ENCODE peak calls at places on chromosomes 5 and 9, in eight cellular contexts. Y is pancreas, C is DMS 273 treated with DMSO at 0.1 percent for 48 hours, I is fibroblast of the aortic adventitia, Z is Calu3, V is HEK293T, W is neural progenitor cell, J is psoas muscle. T is an unnamed sample.

GRCh38 chr5:150356575-150357284 is 767 bp upstream of the TCOF1 start:
- DNase-seq in C (no peak), Z (no peak), J (no peak), Y (no peak), I (no peak), V (no peak), W (no peak), T (no peak)

GRCh38 chr5:152116926-152117325 is 192.3 kb upstream of the GLRA1 start:
- DNase-seq in Z (no peak), Y (no peak), C (no peak), V (no peak), J (no peak), W (no peak), I (no peak), T (no peak)

GRCh38 chr9:127382541-127382940 is 14.4 kb upstream of the SLC2A8 start:
- DNase-seq in Y (no peak), I (no peak), V (no peak), W (no peak), C (no peak), Z (no peak), J (no peak), T (no peak)

GRCh38 chr5:150441813-150442698 is 7.5 kb downstream of the RPS14 start:
- DNase-seq in C (peak), I (no peak), W (no peak), V (no peak), Z (no peak), J (no peak), Y (no peak), T (no peak)

GRCh38 chr5:82176115-82176514 is 102.0 kb downstream of the RPS23 start:
- DNase-seq in J (no peak), Y (no peak), V (no peak), Z (no peak), C (no peak), W (no peak), I (peak), T (no peak)

GRCh38 chr9:76562511-76562911 is 103.5 kb downstream of the GCNT1 start:
- DNase-seq in I (peak), J (no peak), V (no peak), W (no peak), Y (no peak), Z (no peak), C (no peak), T (no peak)

GRCh38 chr5:105899726-105900125 is 1771.0 kb downstream of the EFNA5 start:
- DNase-seq in Y (no peak), V (no peak), C (no peak), Z (no peak), J (no peak), I (no peak), W (no peak), T (no peak)

GRCh38 chr5:159786901-159787691 is 129.2 kb upstream of the ADRA1B start:
- DNase-seq in Z (no peak), I (peak), C (no peak), V (no peak), W (no peak), J (peak), Y (no peak), T (no peak)

GRCh38 chr5:122515709-122516431 is 203.8 kb downstream of the SNCAIP start:
- DNase-seq in W (peak), I (peak), V (peak), Z (peak), C (peak), Y (no peak), J (no peak), T (peak)

GRCh38 chr5:78287833-78288232 is 6.7 kb downstream of the AP3B1 start:
- DNase-seq in V (no peak), W (no peak), Y (no peak), Z (peak), C (no peak), J (no peak), I (peak), T (no peak)

GRCh38 chr9:99322299-99322698 is 100.2 kb downstream of the SEC61B start:
- DNase-seq in Y (no peak), V (no peak), J (no peak), W (no peak), Z (no peak), C (no peak), I (no peak), T (no peak)

GRCh38 chr5:139636975-139637408 is 11.2 kb upstream of the CXXC5 start:
- DNase-seq in Z (no peak), Y (no peak), J (no peak), V (no peak), C (no peak), W (no peak), I (no peak), T (no peak)

GRCh38 chr5:1521054-1521453 is 2.7 kb downstream of the LPCAT1 start:
- DNase-seq in I (no peak), W (no peak), C (no peak), V (no peak), J (no peak), Y (no peak), Z (no peak), T (no peak)

GRCh38 chr5:175201393-175201792 is 242.6 kb downstream of the DRD1 start:
- DNase-seq in C (no peak), I (no peak), J (no peak), W (no peak), V (no peak), Y (no peak), Z (no peak), T (no peak)

GRCh38 chr9:106820866-106821265 is 42.1 kb upstream of the ZNF462 start:
- DNase-seq in Z (no peak), Y (no peak), W (no peak), V (no peak), I (no peak), C (no peak), J (no peak), T (no peak)

GRCh38 chr5:65117525-65117924 is 348.8 kb downstream of the CWC27 start:
- DNase-seq in C (no peak), V (no peak), Z (no peak), Y (no peak), W (no peak), I (no peak), J (no peak), T (no peak)

GRCh38 chr9:21770877-21771560 is 31.4 kb upstream of the MTAP start:
- DNase-seq in Z (no peak), V (no peak), J (no peak), Y (no peak), C (no peak), I (peak), W (peak), T (no peak)

GRCh38 chr5:172622091-172623046 is 18.7 kb upstream of the NEURL1B start:
- DNase-seq in W (peak), C (no peak), Z (no peak), Y (no peak), J (no peak), V (no peak), I (no peak), T (no peak)

GRCh38 chr5:52800394-52801213 is 12.9 kb downstream of the ITGA1 start:
- DNase-seq in J (peak), W (peak), Y (peak), V (peak), Z (peak), C (no peak), I (peak), T (peak)

GRCh38 chr5:140220032-140220697 is 45.2 kb downstream of the CYSTM1 start:
- DNase-seq in I (no peak), Y (no peak), C (no peak), W (peak), Z (no peak), J (no peak), V (no peak), T (no peak)

GRCh38 chr5:106288977-106289376 is 1381.8 kb downstream of the EFNA5 start:
- DNase-seq in C (no peak), Z (no peak), I (peak), Y (no peak), W (no peak), V (no peak), J (no peak), T (no peak)

GRCh38 chr5:178330791-178331404 is 98.3 kb upstream of the PHYKPL start:
- DNase-seq in J (peak), W (no peak), C (no peak), Y (no peak), V (no peak), Z (no peak), I (no peak), T (no peak)

T was measured in Panc1.